ENCODE peak calls at places on chromosomes 2 and 18, in seven cellular contexts. S is GM04503; T is H9; W is M059J; V is astrocyte of the spinal cord; I is epithelial cell of esophagus; Q is CD8-positive, alpha-beta memory T cell. G is an unnamed sample.

GRCh38 chr18:13418013-13418710 is 199.6 kb downstream of the LDLRAD4 start:
- DNase-seq in S (no peak), T (no peak), W (no peak), V (no peak), I (no peak), Q (no peak), G (no peak)

GRCh38 chr2:70946832-70947442 is 11.2 kb downstream of the ATP6V1B1 start:
- DNase-seq in S (no peak), T (peak), W (peak), V (peak), I (peak), Q (peak), G (peak)

GRCh38 chr2:75324141-75324540 is 124.8 kb upstream of the TACR1 start:
- DNase-seq in S (no peak), T (no peak), W (peak), V (no peak), I (peak), Q (no peak), G (no peak)

GRCh38 chr18:49948975-49949374 is 135.6 kb upstream of the ACAA2 start:
- DNase-seq in S (no peak), T (no peak), W (no peak), V (no peak), I (no peak), Q (no peak), G (no peak)

GRCh38 chr18:21408681-21409080 is 166.6 kb downstream of the GREB1L start:
- DNase-seq in S (no peak), T (no peak), W (no peak), V (no peak), I (no peak), Q (no peak), G (no peak)

GRCh38 chr18:49694402-49694801 is 118.9 kb downstream of the ACAA2 start:
- DNase-seq in S (no peak), T (no peak), W (no peak), V (no peak), I (no peak), Q (no peak), G (no peak)

GRCh38 chr18:63879684-63880083 is 7.8 kb upstream of the SERPINB2 start:
- DNase-seq in S (no peak), T (no peak), W (peak), V (no peak), I (peak), Q (no peak), G (no peak)

GRCh38 chr2:238459081-238459629 is 32.4 kb downstream of the ASB1 start:
- DNase-seq in S (peak), T (no peak), W (peak), V (peak), I (no peak), Q (no peak), G (peak)

GRCh38 chr18:69935319-69936190 is 12.1 kb downstream of the CD226 start:
- DNase-seq in S (no peak), T (no peak), W (no peak), V (peak), I (peak), Q (peak), G (no peak)

GRCh38 chr18:36993068-36993467 is 164.1 kb downstream of the KIAA1328 start:
- DNase-seq in S (peak), T (no peak), W (peak), V (peak), I (peak), Q (no peak), G (no peak)

GRCh38 chr2:160214461-160215055 is 14.5 kb upstream of the ITGB6 start:
- DNase-seq in S (peak), T (no peak), W (peak), V (peak), I (peak), Q (no peak), G (peak)

GRCh38 chr2:61538920-61539559 is 884 bp upstream of the XPO1 start:
- DNase-seq in S (peak), T (peak), W (peak), V (peak), I (peak), Q (peak), G (no peak)

GRCh38 chr18:21678897-21679296 is 25.7 kb downstream of the ABHD3 start:
- DNase-seq in S (no peak), T (no peak), W (peak), V (no peak), I (no peak), Q (no peak), G (no peak)

GRCh38 chr2:177246000-177246399 is 18.5 kb downstream of the NFE2L2 start:
- DNase-seq in S (no peak), T (no peak), W (peak), V (no peak), I (no peak), Q (no peak), G (no peak)

GRCh38 chr18:62037012-62037742 is 144.4 kb upstream of the RNF152 start:
- DNase-seq in S (no peak), T (no peak), W (no peak), V (no peak), I (no peak), Q (no peak), G (no peak)

GRCh38 chr2:224173882-224174415 is 134.9 kb upstream of the SERPINE2 start:
- DNase-seq in S (no peak), T (no peak), W (no peak), V (no peak), I (no peak), Q (no peak), G (no peak)

GRCh38 chr2:128722469-128722868 is 403.8 kb upstream of the HS6ST1 start:
- DNase-seq in S (no peak), T (no peak), W (no peak), V (no peak), I (no peak), Q (no peak), G (no peak)

GRCh38 chr2:54570925-54571694 is 115.0 kb downstream of the SPTBN1 start:
- DNase-seq in S (peak), T (no peak), W (peak), V (peak), I (peak), Q (peak), G (peak)

GRCh38 chr2:171347591-171348032 is 86.2 kb downstream of the METTL8 start:
- DNase-seq in S (peak), T (no peak), W (peak), V (peak), I (peak), Q (no peak), G (peak)

GRCh38 chr2:241701405-241702154 is at the start of gene ING5:
- DNase-seq in S (no peak), T (peak), W (peak), V (peak), I (peak), Q (peak), G (peak)

GRCh38 chr2:170155022-170155722 is 22.8 kb upstream of the MYO3B start:
- DNase-seq in S (no peak), T (peak), W (peak), V (peak), I (peak), Q (no peak), G (peak)

GRCh38 chr2:206707164-206707701 is 11.0 kb downstream of the DYTN start:
- DNase-seq in S (no peak), T (no peak), W (no peak), V (no peak), I (no peak), Q (no peak), G (no peak)

GRCh38 chr2:70870790-70871189 is 35.2 kb upstream of the CD207 start:
- DNase-seq in S (no peak), T (no peak), W (no peak), V (no peak), I (no peak), Q (no peak), G (no peak)

G was measured in astrocyte of the cerebellum.